ENCODE peak calls at places on chromosomes 13 and 19, in four cellular contexts. J, E, B and G are unnamed samples.
A peak's percentile ranks its signal among the peaks of the same experiment; 100 is the strongest.

GRCh38 chr13:110005563-110005962 is 219.2 kb upstream of the IRS2 start:
- DNase-seq in B (no peak), E (no peak), J (no peak), G (no peak)

GRCh38 chr13:98923641-98924397 is 54.0 kb downstream of the DOCK9 start:
- DNase-seq in J (no peak), E (no peak), B (no peak), G (no peak)

GRCh38 chr13:74136089-74136658 is 2.0 kb upstream of the KLF12 start:
- DNase-seq in E (peak; percentile 89), J (no peak), B (peak; percentile 31), G (peak; percentile 25)

GRCh38 chr19:54882758-54883157 is 8.7 kb downstream of the FCAR start:
- DNase-seq in B (no peak), E (no peak), J (no peak), G (no peak)

GRCh38 chr13:65670014-65670625 is 1560.0 kb downstream of the PCDH9 start:
- DNase-seq in B (no peak), E (no peak), J (no peak), G (no peak)

GRCh38 chr19:5563941-5564612 is 3.7 kb downstream of the TINCR start:
- DNase-seq in E (no peak), J (no peak), B (no peak), G (no peak)

GRCh38 chr19:31905980-31906948 is 439.1 kb upstream of the ZNF507 start:
- DNase-seq in B (peak; percentile 9), J (no peak), E (no peak), G (no peak)

GRCh38 chr13:30832845-30833332 is 73.2 kb upstream of the MEDAG start:
- DNase-seq in J (peak; percentile 96), B (peak; percentile 94), E (peak; percentile 99), G (peak; percentile 26)

GRCh38 chr19:44308011-44308410 is 3.2 kb upstream of the ZNF235 start:
- DNase-seq in J (no peak), E (no peak), B (no peak), G (no peak)

GRCh38 chr13:33931397-33931987 is 113.5 kb downstream of the RFC3 start:
- DNase-seq in E (peak; percentile 91), J (no peak), B (no peak), G (no peak)

GRCh38 chr13:102940143-102940542 is 94.3 kb downstream of the ERCC5 start:
- DNase-seq in E (peak; percentile 22), J (no peak), B (no peak), G (no peak)